ENCODE peak calls at places on chromosomes 12 and 14, in ten cellular contexts. One of them, this sample, is unnamed. For H3K4me1, the result is how much of the 10 kb centered on the place peaks cover.

GRCh38 chr14:56810341-56810740 is at the start of gene OTX2:
- DNase-seq in GM23338: peak
- DNase-seq in neural progenitor cell: peak
- DNase-seq in K562: no peak
- DNase-seq in ovary: no peak
- DNase-seq in heart right ventricle: no peak
- DNase-seq in IMR-90: no peak
- DNase-seq in left ventricle myocardium inferior: no peak
- DNase-seq in pancreas: no peak
- DNase-seq in CD8-positive, alpha-beta T cell: no peak
- DNase-seq in this sample: no peak

GRCh38 chr14:96001866-96002510 is 37.2 kb upstream of the C14orf132 start:
- DNase-seq in GM23338: peak
- DNase-seq in neural progenitor cell: peak
- DNase-seq in K562: no peak
- DNase-seq in ovary: no peak
- DNase-seq in heart right ventricle: no peak
- DNase-seq in IMR-90: peak
- DNase-seq in left ventricle myocardium inferior: no peak
- DNase-seq in pancreas: no peak
- DNase-seq in CD8-positive, alpha-beta T cell: no peak
- DNase-seq in this sample: no peak

GRCh38 chr12:46367351-46368029 is 5.1 kb downstream of the SLC38A2 start:
- DNase-seq in GM23338: no peak
- DNase-seq in neural progenitor cell: no peak
- DNase-seq in K562: no peak
- DNase-seq in ovary: no peak
- DNase-seq in heart right ventricle: no peak
- DNase-seq in IMR-90: no peak
- DNase-seq in left ventricle myocardium inferior: no peak
- DNase-seq in pancreas: no peak
- DNase-seq in CD8-positive, alpha-beta T cell: no peak
- DNase-seq in this sample: no peak

GRCh38 chr12:122412851-122413433 is 9.5 kb downstream of the CLIP1 start:
- DNase-seq in GM23338: no peak
- DNase-seq in neural progenitor cell: no peak
- DNase-seq in K562: no peak
- DNase-seq in ovary: no peak
- DNase-seq in heart right ventricle: no peak
- DNase-seq in IMR-90: no peak
- DNase-seq in left ventricle myocardium inferior: no peak
- DNase-seq in pancreas: no peak
- DNase-seq in CD8-positive, alpha-beta T cell: no peak
- DNase-seq in this sample: no peak

GRCh38 chr14:99936056-99936455 is 129.2 kb upstream of the EVL start:
- DNase-seq in GM23338: no peak
- DNase-seq in neural progenitor cell: no peak
- DNase-seq in K562: no peak
- DNase-seq in ovary: no peak
- DNase-seq in heart right ventricle: no peak
- DNase-seq in IMR-90: peak
- DNase-seq in left ventricle myocardium inferior: no peak
- DNase-seq in pancreas: no peak
- DNase-seq in CD8-positive, alpha-beta T cell: no peak
- DNase-seq in this sample: no peak

GRCh38 chr12:10701226-10701681 is 21.9 kb downstream of the YBX3 start:
- DNase-seq in GM23338: no peak
- DNase-seq in neural progenitor cell: no peak
- DNase-seq in K562: no peak
- DNase-seq in ovary: no peak
- DNase-seq in heart right ventricle: no peak
- DNase-seq in IMR-90: no peak
- DNase-seq in left ventricle myocardium inferior: no peak
- DNase-seq in pancreas: no peak
- DNase-seq in CD8-positive, alpha-beta T cell: no peak
- DNase-seq in this sample: no peak

GRCh38 chr12:104411826-104412626 is 44.7 kb upstream of the CHST11 start:
- DNase-seq in GM23338: no peak
- DNase-seq in neural progenitor cell: no peak
- DNase-seq in K562: peak
- DNase-seq in ovary: no peak
- DNase-seq in heart right ventricle: no peak
- DNase-seq in IMR-90: peak
- DNase-seq in left ventricle myocardium inferior: no peak
- DNase-seq in pancreas: no peak
- DNase-seq in CD8-positive, alpha-beta T cell: no peak
- DNase-seq in this sample: no peak

GRCh38 chr14:102917469-102918211 is 4.8 kb upstream of the AMN start:
- DNase-seq in GM23338: peak
- DNase-seq in neural progenitor cell: peak
- DNase-seq in K562: peak
- DNase-seq in ovary: no peak
- DNase-seq in heart right ventricle: peak
- DNase-seq in IMR-90: peak
- DNase-seq in left ventricle myocardium inferior: peak
- DNase-seq in pancreas: no peak
- DNase-seq in CD8-positive, alpha-beta T cell: peak
- DNase-seq in this sample: no peak

GRCh38 chr12:25558566-25558965 is 5.5 kb upstream of the LMNTD1 start:
- DNase-seq in GM23338: no peak
- DNase-seq in neural progenitor cell: no peak
- DNase-seq in K562: no peak
- DNase-seq in ovary: no peak
- DNase-seq in heart right ventricle: no peak
- DNase-seq in IMR-90: peak
- DNase-seq in left ventricle myocardium inferior: no peak
- DNase-seq in pancreas: no peak
- DNase-seq in CD8-positive, alpha-beta T cell: no peak
- DNase-seq in this sample: no peak

GRCh38 chr12:5013206-5013830 is 30.4 kb upstream of the KCNA5 start:
- DNase-seq in GM23338: no peak
- DNase-seq in neural progenitor cell: no peak
- DNase-seq in K562: no peak
- DNase-seq in ovary: no peak
- DNase-seq in heart right ventricle: no peak
- DNase-seq in IMR-90: no peak
- DNase-seq in left ventricle myocardium inferior: no peak
- DNase-seq in pancreas: no peak
- DNase-seq in CD8-positive, alpha-beta T cell: no peak
- DNase-seq in this sample: no peak

GRCh38 chr12:88834226-88834625 is 254.0 kb upstream of the KITLG start:
- DNase-seq in GM23338: no peak
- DNase-seq in neural progenitor cell: no peak
- DNase-seq in K562: no peak
- DNase-seq in ovary: no peak
- DNase-seq in heart right ventricle: no peak
- DNase-seq in IMR-90: peak
- DNase-seq in left ventricle myocardium inferior: no peak
- DNase-seq in pancreas: no peak
- DNase-seq in CD8-positive, alpha-beta T cell: no peak
- DNase-seq in this sample: no peak

GRCh38 chr12:70049596-70050360 is 193.5 kb upstream of the CNOT2 start:
- DNase-seq in GM23338: no peak
- DNase-seq in neural progenitor cell: no peak
- DNase-seq in K562: no peak
- DNase-seq in ovary: no peak
- DNase-seq in heart right ventricle: no peak
- DNase-seq in IMR-90: no peak
- DNase-seq in left ventricle myocardium inferior: no peak
- DNase-seq in pancreas: no peak
- DNase-seq in CD8-positive, alpha-beta T cell: peak
- DNase-seq in this sample: no peak

GRCh38 chr12:95480230-95480629 is 6.3 kb downstream of the METAP2 start:
- DNase-seq in GM23338: no peak
- DNase-seq in neural progenitor cell: no peak
- DNase-seq in K562: no peak
- DNase-seq in ovary: no peak
- DNase-seq in heart right ventricle: no peak
- DNase-seq in IMR-90: peak
- DNase-seq in left ventricle myocardium inferior: no peak
- DNase-seq in pancreas: no peak
- DNase-seq in CD8-positive, alpha-beta T cell: no peak
- DNase-seq in this sample: no peak

GRCh38 chr12:132205271-132206092 is 61.2 kb downstream of the NOC4L start:
- DNase-seq in GM23338: no peak
- DNase-seq in neural progenitor cell: peak
- DNase-seq in K562: no peak
- DNase-seq in ovary: no peak
- DNase-seq in heart right ventricle: no peak
- DNase-seq in IMR-90: no peak
- DNase-seq in left ventricle myocardium inferior: no peak
- DNase-seq in pancreas: no peak
- DNase-seq in CD8-positive, alpha-beta T cell: no peak
- DNase-seq in this sample: no peak

GRCh38 chr14:28652782-28653181 is 113.8 kb upstream of the FOXG1 start:
- DNase-seq in GM23338: no peak
- DNase-seq in neural progenitor cell: no peak
- DNase-seq in K562: no peak
- DNase-seq in ovary: no peak
- DNase-seq in heart right ventricle: no peak
- DNase-seq in IMR-90: peak
- DNase-seq in left ventricle myocardium inferior: no peak
- DNase-seq in pancreas: no peak
- DNase-seq in CD8-positive, alpha-beta T cell: no peak
- DNase-seq in this sample: no peak

GRCh38 chr12:80154261-80154660 is 54.9 kb downstream of the OTOGL start:
- DNase-seq in GM23338: no peak
- DNase-seq in neural progenitor cell: no peak
- DNase-seq in K562: no peak
- DNase-seq in ovary: no peak
- DNase-seq in heart right ventricle: no peak
- DNase-seq in IMR-90: peak
- DNase-seq in left ventricle myocardium inferior: no peak
- DNase-seq in pancreas: no peak
- DNase-seq in CD8-positive, alpha-beta T cell: no peak
- DNase-seq in this sample: no peak
- H3K27ac ChIP-seq in GM23338: no peak
- H3K27ac ChIP-seq in neural progenitor cell: no peak
- H3K27ac ChIP-seq in K562: no peak
- H3K27ac ChIP-seq in ovary: no peak
- H3K27ac ChIP-seq in heart right ventricle: no peak
- H3K27ac ChIP-seq in IMR-90: no peak
- H3K27ac ChIP-seq in left ventricle myocardium inferior: no peak
- H3K27ac ChIP-seq in pancreas: no peak
- H3K27ac ChIP-seq in CD8-positive, alpha-beta T cell: no peak
- H3K27ac ChIP-seq in this sample: no peak

DNA sequence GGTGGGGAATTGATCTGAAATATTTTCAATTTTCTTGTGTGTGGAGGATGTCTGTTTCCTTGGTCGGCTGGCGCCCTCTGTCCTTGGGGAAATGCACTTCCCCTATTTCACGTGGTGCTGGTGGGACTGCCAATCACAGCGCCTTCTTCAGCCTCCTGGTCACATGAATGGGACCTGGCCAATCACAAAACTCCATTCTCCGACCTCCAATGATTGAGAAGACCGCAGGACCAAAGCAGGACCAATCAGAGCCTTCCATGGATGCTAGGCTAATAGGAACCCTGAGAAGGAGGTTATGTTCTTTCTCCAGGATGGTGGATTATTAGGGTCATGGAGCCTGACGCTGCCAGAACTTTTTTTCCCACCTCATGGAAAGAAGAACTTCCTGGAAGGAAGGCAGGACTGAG is 188.7 kb downstream of the TTC8 start:
- DNase-seq in GM23338: peak
- DNase-seq in neural progenitor cell: peak
- DNase-seq in K562: peak
- DNase-seq in ovary: no peak
- DNase-seq in heart right ventricle: no peak
- DNase-seq in IMR-90: peak
- DNase-seq in left ventricle myocardium inferior: no peak
- DNase-seq in pancreas: peak
- DNase-seq in CD8-positive, alpha-beta T cell: no peak
- DNase-seq in this sample: no peak
- TF ChIP-seq CTCF in GM23338: peak
- TF ChIP-seq CTCF in neural progenitor cell: peak
- TF ChIP-seq CTCF in K562: peak
- TF ChIP-seq CTCF in ovary: no peak
- TF ChIP-seq CTCF in heart right ventricle: no peak
- TF ChIP-seq CTCF in IMR-90: peak
- TF ChIP-seq CTCF in left ventricle myocardium inferior: peak
- TF ChIP-seq CTCF in pancreas: no peak
- TF ChIP-seq CTCF in CD8-positive, alpha-beta T cell: no peak
- TF ChIP-seq CTCF in this sample: no peak

DNA sequence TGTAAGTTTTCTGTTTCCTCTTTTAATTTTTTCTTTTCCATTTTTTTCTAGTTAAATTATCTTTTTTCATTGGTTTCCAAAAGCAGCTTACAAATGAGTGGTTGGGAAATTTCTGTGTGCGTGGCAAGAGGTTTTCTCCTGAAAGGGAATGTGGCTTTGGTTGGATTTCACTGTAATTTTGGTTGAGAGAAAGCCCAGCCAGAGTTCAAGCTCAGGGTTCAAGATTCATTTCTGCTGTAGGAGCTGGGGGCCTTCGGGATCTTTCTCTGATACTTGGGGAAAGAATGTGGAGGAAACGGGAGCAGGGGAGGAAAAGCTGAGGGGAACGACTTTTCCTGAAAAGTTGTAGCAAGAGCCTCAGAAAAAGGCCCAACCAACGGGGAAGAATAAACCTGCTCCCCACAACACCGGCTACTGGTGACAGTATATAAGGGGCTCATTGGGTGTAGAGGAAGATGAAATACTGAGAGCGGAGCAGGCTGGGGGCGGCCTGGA is 1.8 kb downstream of the HOXC10 start:
- DNase-seq in GM23338: no peak
- DNase-seq in neural progenitor cell: no peak
- DNase-seq in K562: no peak
- DNase-seq in ovary: no peak
- DNase-seq in heart right ventricle: no peak
- DNase-seq in IMR-90: no peak
- DNase-seq in left ventricle myocardium inferior: no peak
- DNase-seq in pancreas: no peak
- DNase-seq in CD8-positive, alpha-beta T cell: no peak
- DNase-seq in this sample: no peak
- H3K4me1 ChIP-seq in GM23338: half or more
- H3K4me1 ChIP-seq in neural progenitor cell: under half
- H3K4me1 ChIP-seq in K562: under half
- H3K4me1 ChIP-seq in ovary: under half
- H3K4me1 ChIP-seq in heart right ventricle: under half
- H3K4me1 ChIP-seq in IMR-90: under half
- H3K4me1 ChIP-seq in left ventricle myocardium inferior: under half
- H3K4me1 ChIP-seq in pancreas: under half
- H3K4me1 ChIP-seq in CD8-positive, alpha-beta T cell: under half
- H3K4me1 ChIP-seq in this sample: under half

DNA sequence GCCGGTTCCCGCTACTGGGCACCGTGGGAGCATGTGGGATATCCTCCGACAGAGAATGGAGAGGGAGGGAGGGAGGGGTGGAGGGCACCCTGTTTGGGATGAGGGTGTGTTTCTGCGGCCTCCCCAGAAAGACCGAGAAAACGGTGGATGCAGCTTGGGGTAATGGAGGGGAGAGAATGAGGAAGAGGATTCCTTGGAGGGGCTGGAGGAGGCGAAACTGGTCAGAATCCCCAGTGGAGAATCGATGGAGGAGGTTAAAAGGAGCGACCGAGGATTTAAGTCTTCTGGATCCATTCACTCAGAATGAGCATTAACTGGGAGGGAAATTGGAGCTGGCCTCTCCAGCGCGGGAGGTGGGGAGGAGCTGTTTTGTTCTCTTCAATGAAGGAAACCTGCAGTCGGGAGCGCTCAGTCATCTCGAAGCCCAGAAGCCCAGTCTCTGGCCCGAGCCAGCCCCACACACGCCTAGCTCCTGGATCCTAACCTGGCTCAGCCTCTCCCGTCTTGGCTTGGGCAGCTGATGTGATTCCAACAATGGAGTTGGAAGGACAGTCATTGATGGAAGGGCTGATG is 583 bp downstream of the ARG2 start:
- DNase-seq in GM23338: peak
- DNase-seq in neural progenitor cell: peak
- DNase-seq in K562: no peak
- DNase-seq in ovary: peak
- DNase-seq in heart right ventricle: peak
- DNase-seq in IMR-90: peak
- DNase-seq in left ventricle myocardium inferior: no peak
- DNase-seq in pancreas: peak
- DNase-seq in CD8-positive, alpha-beta T cell: no peak
- DNase-seq in this sample: peak
- H3K27ac ChIP-seq in GM23338: no peak
- H3K27ac ChIP-seq in neural progenitor cell: peak
- H3K27ac ChIP-seq in K562: peak
- H3K27ac ChIP-seq in ovary: peak
- H3K27ac ChIP-seq in heart right ventricle: peak
- H3K27ac ChIP-seq in IMR-90: no peak
- H3K27ac ChIP-seq in left ventricle myocardium inferior: peak
- H3K27ac ChIP-seq in pancreas: peak
- H3K27ac ChIP-seq in CD8-positive, alpha-beta T cell: peak
- H3K27ac ChIP-seq in this sample: peak

This sample was measured in ascending aorta.